ENCODE peak calls at places on chromosomes 2 and 18, in five cellular contexts. E is activated naive CD4-positive, alpha-beta T cell treated with anti-CD3 and anti-CD28 coated beads for 36 hours; A is astrocyte of the spinal cord; X is NCI-H1105; B is GM13977. F is an unnamed sample.

GRCh38 chr2:61074100-61074499 is 8.4 kb downstream of the SANBR start:
- DNase-seq in E (no peak), A (no peak), X (no peak), B (no peak), F (no peak)

GRCh38 chr2:226658555-226658954 is 141.1 kb downstream of the IRS1 start:
- DNase-seq in E (no peak), A (peak), X (no peak), B (no peak), F (no peak)

GRCh38 chr2:151657667-151658076 is 76.6 kb downstream of the NEB start:
- DNase-seq in E (no peak), A (peak), X (no peak), B (no peak), F (no peak)

GRCh38 chr2:17604050-17604449 is 63.6 kb downstream of the VSNL1 start:
- DNase-seq in E (no peak), A (no peak), X (no peak), B (no peak), F (no peak)

GRCh38 chr2:157245441-157246211 is 11.9 kb upstream of the GALNT5 start:
- DNase-seq in E (no peak), A (peak), X (no peak), B (no peak), F (no peak)

GRCh38 chr2:3117650-3118216 is 259.9 kb downstream of the EIPR1 start:
- DNase-seq in E (no peak), A (no peak), X (no peak), B (no peak), F (no peak)

GRCh38 chr2:164711246-164712138 is 90.2 kb upstream of the GRB14 start:
- DNase-seq in E (no peak), A (no peak), X (no peak), B (no peak), F (no peak)

GRCh38 chr2:18677280-18677679 is 87.9 kb upstream of the NT5C1B start:
- DNase-seq in E (no peak), A (no peak), X (no peak), B (no peak), F (no peak)

GRCh38 chr2:11592671-11593574 is 59.1 kb downstream of the GREB1 start:
- DNase-seq in E (no peak), A (no peak), X (no peak), B (no peak), F (no peak)

GRCh38 chr2:20192781-20193180 is 32.1 kb downstream of the SDC1 start:
- DNase-seq in E (no peak), A (no peak), X (no peak), B (no peak), F (no peak)

GRCh38 chr2:148167241-148167766 is 146.4 kb downstream of the MBD5 start:
- DNase-seq in E (no peak), A (peak), X (no peak), B (no peak), F (no peak)

GRCh38 chr2:8171608-8172007 is 510.2 kb upstream of the ID2 start:
- DNase-seq in E (no peak), A (peak), X (no peak), B (no peak), F (no peak)

GRCh38 chr2:191050640-191050987 is 36.6 kb upstream of the STAT1 start:
- DNase-seq in E (no peak), A (no peak), X (no peak), B (no peak), F (no peak)

GRCh38 chr2:64846175-64846574 is 143.0 kb upstream of the SLC1A4 start:
- DNase-seq in E (no peak), A (no peak), X (no peak), B (no peak), F (no peak)

GRCh38 chr2:160433466-160434172 is 60.0 kb downstream of the RBMS1 start:
- DNase-seq in E (no peak), A (no peak), X (peak), B (no peak), F (no peak)

GRCh38 chr2:175293776-175294175 is 112.3 kb upstream of the ATP5MC3 start:
- DNase-seq in E (no peak), A (no peak), X (no peak), B (no peak), F (no peak)

GRCh38 chr18:477565-477964 is 22.9 kb downstream of the COLEC12 start:
- DNase-seq in E (peak), A (no peak), X (no peak), B (peak), F (no peak)

F was measured in GM06990.